ENCODE peak calls at places on chromosomes 5 and 9, in six cellular contexts. T is Peyer's patch, M is transverse colon, W is A549, G is suprapubic skin, A is spleen. S is an unnamed sample.
A peak's percentile ranks its signal among the peaks of the same experiment; 100 is the strongest.

GRCh38 chr5:57456531-57457135 is 26.0 kb downstream of the ACTBL2 start:
- DNase-seq in T (no peak), M (no peak), W (no peak), G (no peak), A (no peak), S (no peak)

GRCh38 chr5:93583799-93584530 is 943 bp downstream of the NR2F1 start:
- DNase-seq in T (no peak), M (no peak), W (peak; percentile 54), G (no peak), A (peak; percentile 88), S (peak; percentile 71)

GRCh38 chr5:1516615-1517601 is 6.9 kb downstream of the LPCAT1 start:
- DNase-seq in T (peak; percentile 45), M (peak; percentile 8), W (peak; percentile 48), G (peak; percentile 77), A (peak; percentile 77), S (peak; percentile 54)

GRCh38 chr5:56534102-56534501 is 281.2 kb upstream of the MAP3K1 start:
- DNase-seq in T (peak; percentile 78), M (no peak), W (peak; percentile 43), G (no peak), A (no peak), S (no peak)

GRCh38 chr9:136762915-136763648 is 1.2 kb downstream of the LCN15 start:
- DNase-seq in T (no peak), M (peak; percentile 52), W (peak; percentile 79), G (no peak), A (no peak), S (peak; percentile 60)

GRCh38 chr9:27865031-27865438 is 291.8 kb upstream of the C9orf72 start:
- DNase-seq in T (no peak), M (no peak), W (no peak), G (no peak), A (no peak), S (no peak)

GRCh38 chr5:131999471-131999931 is 12.0 kb downstream of the ACSL6 start:
- DNase-seq in T (no peak), M (no peak), W (no peak), G (no peak), A (peak; percentile 65), S (peak; percentile 56)

GRCh38 chr9:84404095-84404686 is 63.6 kb upstream of the SLC28A3 start:
- DNase-seq in T (no peak), M (no peak), W (peak; percentile 11), G (no peak), A (no peak), S (no peak)

GRCh38 chr9:84856181-84856632 is 186.7 kb downstream of the NTRK2 start:
- DNase-seq in T (no peak), M (no peak), W (no peak), G (no peak), A (no peak), S (no peak)

GRCh38 chr5:113266913-113267227 is 167.9 kb downstream of the TSSK1B start:
- DNase-seq in T (no peak), M (no peak), W (no peak), G (no peak), A (no peak), S (no peak)

GRCh38 chr9:123089040-123089439 is 55.6 kb downstream of the GPR21 start:
- DNase-seq in T (no peak), M (no peak), W (no peak), G (no peak), A (no peak), S (no peak)

GRCh38 chr5:1073239-1074102 is 38.4 kb downstream of the SLC12A7 start:
- DNase-seq in T (no peak), M (no peak), W (no peak), G (no peak), A (no peak), S (no peak)

GRCh38 chr5:142295084-142295758 is 29.6 kb downstream of the SPRY4 start:
- DNase-seq in T (no peak), M (no peak), W (no peak), G (no peak), A (no peak), S (no peak)

GRCh38 chr9:129868571-129869486 is 33.6 kb downstream of the USP20 start:
- DNase-seq in T (peak; percentile 93), M (peak; percentile 68), W (no peak), G (no peak), A (peak; percentile 94), S (no peak)

GRCh38 chr5:142925795-142926194 is 155.6 kb downstream of the ARHGAP26 start:
- DNase-seq in T (no peak), M (no peak), W (peak; percentile 25), G (no peak), A (no peak), S (no peak)

GRCh38 chr5:97623441-97623840 is 440.4 kb upstream of the RIOK2 start:
- DNase-seq in T (no peak), M (no peak), W (no peak), G (no peak), A (no peak), S (no peak)

GRCh38 chr5:137778772-137779564 is 24.8 kb upstream of the HNRNPA0 start:
- DNase-seq in T (no peak), M (no peak), W (peak; percentile 64), G (no peak), A (no peak), S (no peak)

GRCh38 chr5:51902512-51902911 is 519.3 kb downstream of the ISL1 start:
- DNase-seq in T (no peak), M (no peak), W (no peak), G (no peak), A (no peak), S (no peak)

GRCh38 chr5:122019936-122020590 is 58.0 kb downstream of the LOX start:
- DNase-seq in T (no peak), M (no peak), W (no peak), G (no peak), A (no peak), S (no peak)

GRCh38 chr5:132227485-132228240 is at the start of gene P4HA2:
- DNase-seq in T (peak; percentile 91), M (peak; percentile 91), W (peak; percentile 68), G (peak; percentile 89), A (peak; percentile 93), S (peak; percentile 93)

GRCh38 chr9:81771606-81772005 is 82.3 kb upstream of the TLE1 start:
- DNase-seq in T (no peak), M (no peak), W (no peak), G (no peak), A (no peak), S (no peak)

GRCh38 chr9:135326141-135326540 is 153.4 kb upstream of the PPP1R26 start:
- DNase-seq in T (no peak), M (no peak), W (no peak), G (no peak), A (no peak), S (no peak)

GRCh38 chr9:8114826-8115225 is 315.2 kb upstream of the DMAC1 start:
- DNase-seq in T (no peak), M (no peak), W (no peak), G (no peak), A (no peak), S (no peak)

GRCh38 chr5:87074934-87075541 is 192.6 kb upstream of the RASA1 start:
- DNase-seq in T (peak; percentile 80), M (peak; percentile 40), W (no peak), G (no peak), A (no peak), S (no peak)

GRCh38 chr9:93676310-93677054 is 100.1 kb downstream of the PHF2 start:
- DNase-seq in T (peak; percentile 29), M (peak; percentile 6), W (no peak), G (peak; percentile 58), A (peak; percentile 68), S (peak; percentile 61)

GRCh38 chr5:14871573-14872069 is at the start of gene ANKH:
- DNase-seq in T (peak; percentile 91), M (peak; percentile 87), W (peak; percentile 69), G (no peak), A (peak; percentile 95), S (peak; percentile 88)
- H3K27ac ChIP-seq in T (peak within 1 kb of the TSS; percentile 98), M (peak within 1 kb of the TSS; percentile 88), W (peak within 1 kb of the TSS; percentile 98), G (peak within 1 kb of the TSS; percentile 96), A (peak within 1 kb of the TSS; percentile 82), S (peak within 1 kb of the TSS; percentile 94)

DNA sequence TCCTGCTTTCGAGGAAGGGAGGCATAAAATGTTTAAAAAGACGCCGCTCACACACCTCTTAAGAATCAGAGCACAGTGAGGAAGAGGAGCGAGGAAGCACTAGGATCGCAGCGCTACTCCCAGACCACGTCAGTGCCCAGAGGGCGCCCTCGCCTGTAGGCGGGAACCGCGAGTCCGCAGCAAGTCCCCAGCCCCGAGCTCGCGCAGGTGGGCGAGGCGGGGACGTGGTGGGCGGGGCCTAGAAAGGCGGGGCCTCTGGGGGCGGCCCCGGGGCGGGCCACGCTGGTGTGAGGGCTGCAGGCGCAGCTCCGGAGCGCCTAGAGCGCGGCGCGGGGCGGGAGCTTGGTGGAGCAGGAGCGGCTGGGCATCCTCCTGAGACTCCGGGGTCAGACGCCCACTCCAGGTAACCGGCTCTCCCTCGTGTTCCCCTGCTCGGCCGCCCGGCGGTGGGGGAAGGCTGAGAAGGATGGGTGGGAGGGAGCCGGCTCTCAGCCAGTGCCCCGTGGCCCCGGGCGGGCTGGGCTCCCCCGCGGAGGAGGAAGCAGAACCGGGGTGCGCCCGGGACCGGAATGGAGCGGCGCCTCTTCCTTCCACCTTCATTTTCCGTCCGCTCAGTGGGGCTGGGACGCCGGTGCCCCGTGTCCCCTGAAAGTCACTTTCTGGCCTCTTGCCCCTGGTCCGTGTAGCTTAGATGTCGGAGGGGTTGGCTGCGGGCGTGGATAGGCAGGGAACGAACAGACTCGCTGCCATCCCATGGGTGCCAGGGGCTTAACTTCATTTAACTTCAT is at the start of gene GCNT1:
- DNase-seq in T (peak; percentile 97), M (peak; percentile 97), W (peak; percentile 87), G (peak; percentile 85), A (peak; percentile 98), S (peak; percentile 85)
- TF ChIP-seq POLR2A in T (peak; percentile 81), M (peak; percentile 91), W (peak; percentile 50), G (no peak), A (no peak), S (peak; percentile 61)

DNA sequence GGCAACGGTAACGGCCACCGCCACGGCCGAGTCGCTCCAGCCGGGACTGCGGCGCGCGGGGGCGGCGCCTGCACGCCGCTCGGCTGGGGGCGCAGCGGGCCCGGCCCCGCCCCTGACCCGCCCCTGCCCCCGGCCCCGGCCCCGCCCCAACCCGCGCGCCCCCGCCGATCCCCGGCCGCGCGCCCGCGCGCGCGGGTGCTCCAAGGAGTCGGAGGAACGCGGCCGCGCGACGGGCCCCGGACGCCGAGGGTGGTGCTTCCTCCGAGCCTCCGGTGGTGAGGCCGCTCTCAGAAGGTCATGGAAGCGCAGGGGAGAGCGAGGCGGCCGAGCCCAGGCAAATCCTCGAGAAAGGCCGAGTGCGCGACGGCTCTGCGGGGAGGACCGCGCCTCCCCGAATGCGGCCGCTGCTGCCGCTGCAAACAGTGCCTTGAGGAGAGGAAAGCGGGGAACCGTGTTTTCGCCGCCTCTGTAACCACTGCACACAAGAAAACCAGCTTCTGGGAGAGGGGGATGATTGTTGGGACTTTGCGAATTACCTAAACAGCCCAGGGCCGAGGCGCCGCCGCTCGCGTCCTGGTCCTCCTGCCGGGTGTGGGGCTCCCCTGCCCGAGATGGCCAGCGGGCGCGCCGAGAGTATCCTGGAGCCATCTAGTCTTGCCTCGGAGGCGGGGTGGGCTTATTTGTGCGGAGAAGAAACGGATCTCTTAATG is at the start of gene LIFR:
- DNase-seq in T (peak; percentile 63), M (peak; percentile 51), W (peak; percentile 85), G (peak; percentile 87), A (peak; percentile 85), S (peak; percentile 90)
- H3K4me1 ChIP-seq in T (no peaks in the 10 kb centered on the region), M (peaks cover 13% of the 10 kb centered on the region), W (peaks cover 14% of the 10 kb centered on the region), G (peaks cover 20% of the 10 kb centered on the region), A (peaks cover 35% of the 10 kb centered on the region), S (no peaks in the 10 kb centered on the region)

DNA sequence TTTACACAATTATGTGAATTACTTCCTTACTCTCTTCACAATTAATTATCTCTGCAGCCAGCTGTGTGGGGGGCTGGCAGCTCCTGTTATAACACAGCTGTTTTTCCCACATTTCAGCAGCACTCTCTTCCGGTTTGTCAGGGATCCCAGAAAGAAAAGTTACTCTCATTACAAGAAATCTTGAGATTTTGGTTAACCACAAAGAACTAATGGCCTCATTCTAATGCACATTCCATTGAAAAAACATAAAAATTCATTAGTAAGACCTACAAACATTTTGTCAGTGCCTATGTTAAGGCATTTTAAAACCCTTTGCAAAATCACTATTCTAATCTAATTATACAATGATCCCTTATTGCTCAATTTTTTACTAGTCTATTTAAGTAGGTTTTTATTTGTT is 64.1 kb downstream of the PDE4D start:
- DNase-seq in T (no peak), M (no peak), W (no peak), G (no peak), A (no peak), S (no peak)
- H3K27ac ChIP-seq in T (no peak overlapping the region), M (no peak overlapping the region), W (no peak overlapping the region), G (no peak overlapping the region), A (no peak overlapping the region), S (no peak overlapping the region)